ENCODE peak calls at places on chromosomes 5 and 9, in ten cellular contexts. D, Q, E, F, V, A, M, I, T and N are unnamed samples.

GRCh38 chr9:76269789-76270188 is 124.4 kb downstream of the RFK start:
- DNase-seq in M (no peak), Q (no peak), F (no peak), D (no peak), I (no peak), V (no peak), E (peak; percentile 49), A (no peak), T (no peak), N (peak; percentile 13)

GRCh38 chr5:50582699-50583098 is 83.7 kb upstream of the PARP8 start:
- DNase-seq in F (no peak), A (no peak), E (no peak), D (no peak), I (no peak), Q (no peak), M (no peak), T (no peak), V (no peak), N (no peak)

GRCh38 chr5:4387295-4387694 is 752.8 kb upstream of the ADAMTS16 start:
- DNase-seq in M (no peak), E (peak; percentile 55), D (no peak), A (no peak), Q (no peak), T (no peak), V (no peak), I (no peak), F (no peak), N (no peak)

GRCh38 chr5:90940227-90940995 is 381.8 kb downstream of the ADGRV1 start:
- DNase-seq in I (no peak), T (no peak), E (peak; percentile 47), F (no peak), V (no peak), A (no peak), M (peak; percentile 29), D (no peak), Q (peak; percentile 59), N (no peak)

GRCh38 chr5:19988447-19988846 is 447 bp upstream of the CDH18 start:
- DNase-seq in V (no peak), Q (no peak), M (no peak), D (no peak), A (no peak), E (peak; percentile 6), F (no peak), I (no peak), T (no peak), N (no peak)

GRCh38 chr9:127707766-127708165 is 978 bp downstream of the CFAP157 start:
- DNase-seq in T (no peak), I (no peak), E (no peak), A (peak; percentile 34), D (no peak), Q (peak; percentile 28), M (no peak), F (no peak), V (no peak), N (no peak)

GRCh38 chr9:99725852-99726251 is 95.8 kb upstream of the NR4A3 start:
- DNase-seq in D (no peak), M (no peak), T (no peak), F (no peak), A (no peak), E (no peak), I (no peak), V (no peak), Q (no peak), N (no peak)

GRCh38 chr9:2241461-2241874 is 226.3 kb downstream of the SMARCA2 start:
- DNase-seq in F (no peak), M (peak; percentile 22), D (peak; percentile 63), Q (no peak), A (peak; percentile 3), V (no peak), E (peak; percentile 97), I (peak; percentile 57), T (peak; percentile 33), N (no peak)

GRCh38 chr5:151058891-151059611 is 21.8 kb downstream of the TNIP1 start:
- DNase-seq in V (no peak), Q (no peak), M (no peak), A (no peak), D (peak; percentile 43), E (no peak), I (no peak), F (no peak), T (no peak), N (no peak)

GRCh38 chr5:151060742-151061141 is 20.1 kb downstream of the TNIP1 start:
- DNase-seq in A (no peak), T (peak; percentile 47), Q (no peak), I (peak; percentile 69), M (no peak), D (peak; percentile 59), F (no peak), V (no peak), E (no peak), N (no peak)

GRCh38 chr5:151055336-151055735 is 25.5 kb downstream of the TNIP1 start:
- DNase-seq in F (no peak), M (no peak), E (no peak), A (no peak), Q (no peak), V (no peak), I (no peak), D (peak; percentile 33), T (no peak), N (no peak)

GRCh38 chr5:151056367-151057306 is 24.2 kb downstream of the TNIP1 start:
- DNase-seq in E (no peak), T (no peak), Q (no peak), M (no peak), I (no peak), A (no peak), F (no peak), D (peak; percentile 60), V (no peak), N (no peak)

GRCh38 chr5:151058301-151058700 is 22.5 kb downstream of the TNIP1 start:
- DNase-seq in I (no peak), M (no peak), A (no peak), Q (no peak), E (no peak), V (no peak), F (no peak), D (no peak), T (no peak), N (no peak)
- H3K36me3 ChIP-seq in I (peaks cover 15% of the 10 kb centered on the region), M (peaks cover 20% of the 10 kb centered on the region), A (peaks cover 57% of the 10 kb centered on the region), Q (peaks cover 93% of the 10 kb centered on the region), E (peaks cover 5% of the 10 kb centered on the region), V (peaks cover 3% of the 10 kb centered on the region), F (peaks cover 2% of the 10 kb centered on the region), D (peaks cover 79% of the 10 kb centered on the region), T (no peaks in the 10 kb centered on the region), N (peaks cover 44% of the 10 kb centered on the region)

GRCh38 chr9:20294351-20294750 is 327.9 kb downstream of the MLLT3 start:
- DNase-seq in E (no peak), T (no peak), Q (no peak), I (no peak), M (no peak), D (no peak), F (no peak), V (no peak), A (no peak), N (no peak)

GRCh38 chr9:20291201-20291600 is 331.1 kb downstream of the MLLT3 start:
- DNase-seq in V (no peak), M (no peak), A (no peak), D (no peak), T (no peak), F (no peak), E (no peak), I (no peak), Q (no peak), N (no peak)

GRCh38 chr9:20290287-20290686 is 332.0 kb downstream of the MLLT3 start:
- DNase-seq in Q (no peak), E (no peak), M (no peak), F (no peak), V (no peak), A (no peak), I (no peak), D (no peak), T (no peak), N (no peak)

GRCh38 chr9:20289416-20289815 is 332.9 kb downstream of the MLLT3 start:
- DNase-seq in T (no peak), V (no peak), F (no peak), Q (no peak), M (no peak), A (no peak), E (no peak), D (no peak), I (no peak), N (no peak)

DNA sequence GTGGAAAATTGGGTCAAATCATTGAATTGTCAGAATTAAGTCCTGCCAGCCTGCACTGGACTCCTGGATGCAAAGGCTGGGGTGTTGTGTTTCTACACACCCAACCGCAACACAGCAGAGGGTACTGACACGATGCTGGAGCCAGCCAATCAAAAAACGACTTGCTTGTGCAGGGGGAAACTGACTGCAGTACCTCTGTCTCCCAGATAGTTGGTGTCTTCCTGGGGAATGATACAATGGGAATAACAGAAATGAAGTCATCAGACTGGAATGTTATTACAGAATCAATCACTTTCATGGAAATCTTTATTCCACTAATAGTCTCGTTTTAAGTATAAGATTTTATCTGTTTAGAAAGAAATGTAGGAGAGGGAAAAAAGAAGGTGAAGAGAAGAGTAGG is 330.3 kb downstream of the MLLT3 start:
- DNase-seq in M (no peak), V (no peak), E (peak; percentile 71), I (no peak), F (no peak), A (peak; percentile 7), D (no peak), Q (no peak), T (no peak), N (no peak)
- H3K36me3 ChIP-seq in M (no peaks in the 10 kb centered on the region), V (no peaks in the 10 kb centered on the region), E (no peaks in the 10 kb centered on the region), I (no peaks in the 10 kb centered on the region), F (no peaks in the 10 kb centered on the region), A (no peaks in the 10 kb centered on the region), D (no peaks in the 10 kb centered on the region), Q (no peaks in the 10 kb centered on the region), T (no peaks in the 10 kb centered on the region), N (no peaks in the 10 kb centered on the region)

GRCh38 chr9:93651521-93651950 is 75.2 kb downstream of the PHF2 start:
- DNase-seq in D (peak; percentile 29), F (no peak), T (no peak), I (peak; percentile 8), E (no peak), A (no peak), Q (no peak), M (peak; percentile 17), V (no peak), N (no peak)

GRCh38 chr9:93650448-93650847 is 74.1 kb downstream of the PHF2 start:
- DNase-seq in E (no peak), T (no peak), F (no peak), A (no peak), M (peak; percentile 18), Q (no peak), V (no peak), I (peak; percentile 38), D (peak; percentile 55), N (no peak)

GRCh38 chr9:93654351-93654961 is 78.1 kb downstream of the PHF2 start:
- DNase-seq in F (no peak), E (no peak), I (peak; percentile 36), Q (no peak), D (peak; percentile 47), A (no peak), V (no peak), T (no peak), M (no peak), N (no peak)

GRCh38 chr9:93653762-93654161 is 77.4 kb downstream of the PHF2 start:
- DNase-seq in E (no peak), M (no peak), Q (no peak), I (peak; percentile 31), D (peak; percentile 29), A (no peak), V (no peak), T (no peak), F (no peak), N (no peak)

GRCh38 chr9:93652604-93653592 is 76.5 kb downstream of the PHF2 start:
- DNase-seq in Q (no peak), E (no peak), D (peak; percentile 46), T (no peak), V (no peak), I (peak; percentile 44), F (no peak), M (no peak), A (no peak), N (no peak)
- H3K36me3 ChIP-seq in Q (peaks cover 39% of the 10 kb centered on the region), E (peaks cover 14% of the 10 kb centered on the region), D (peaks cover 80% of the 10 kb centered on the region), T (no peaks in the 10 kb centered on the region), V (peaks cover 13% of the 10 kb centered on the region), I (peaks cover 33% of the 10 kb centered on the region), F (no peaks in the 10 kb centered on the region), M (peaks cover 20% of the 10 kb centered on the region), A (peaks cover 24% of the 10 kb centered on the region), N (peaks cover 21% of the 10 kb centered on the region)

DNA sequence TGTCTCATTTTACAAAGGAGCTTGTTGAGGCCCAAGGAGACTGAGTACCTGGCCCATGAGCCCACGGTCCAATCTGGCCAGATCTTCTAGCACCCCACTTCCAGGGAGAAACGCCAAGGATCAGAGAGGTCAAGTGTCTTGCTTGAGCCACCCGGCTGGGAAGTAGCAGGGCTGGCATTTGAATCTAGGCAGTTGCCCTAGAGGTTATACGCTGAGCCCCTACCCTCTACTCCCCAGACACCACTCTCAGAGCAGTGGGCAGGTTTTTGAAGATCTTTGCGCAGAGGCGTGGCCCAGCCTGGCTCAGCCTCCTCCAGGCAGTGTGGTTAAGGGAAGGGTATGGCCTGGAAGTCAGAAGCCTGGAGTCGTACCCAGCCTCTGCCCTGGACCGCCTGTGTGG is 5.8 kb upstream of the NUP214 start:
- DNase-seq in I (no peak), T (no peak), F (no peak), V (no peak), Q (no peak), M (no peak), D (peak; percentile 44), A (peak; percentile 61), E (no peak), N (no peak)
- H3K36me3 ChIP-seq in I (no peaks in the 10 kb centered on the region), T (no peaks in the 10 kb centered on the region), F (no peaks in the 10 kb centered on the region), V (no peaks in the 10 kb centered on the region), Q (no peaks in the 10 kb centered on the region), M (no peaks in the 10 kb centered on the region), D (no peaks in the 10 kb centered on the region), A (no peaks in the 10 kb centered on the region), E (no peaks in the 10 kb centered on the region), N (no peaks in the 10 kb centered on the region)